ENCODE peak calls at places on chromosomes 3 and 15, in eight cellular contexts. Y, Q, G, J, A, L, F and O are unnamed samples.

GRCh38 chr3:73772076-73772475 is 147.3 kb upstream of the PDZRN3 start:
- DNase-seq in Y (no peak), Q (no peak), G (no peak), J (no peak), A (no peak), L (no peak), F (no peak), O (no peak)

GRCh38 chr3:32319607-32320006 is 72.0 kb upstream of the CMTM7 start:
- DNase-seq in Y (no peak), Q (no peak), G (no peak), J (no peak), A (no peak), L (no peak), F (no peak), O (no peak)

GRCh38 chr3:36924748-36925521 is 19.9 kb downstream of the TRANK1 start:
- DNase-seq in Y (no peak), Q (no peak), G (no peak), J (no peak), A (no peak), L (peak; percentile 50), F (no peak), O (no peak)

GRCh38 chr15:98813956-98814355 is 165.6 kb downstream of the IGF1R start:
- DNase-seq in Y (no peak), Q (no peak), G (no peak), J (no peak), A (no peak), L (no peak), F (no peak), O (no peak)

GRCh38 chr3:12969487-12969886 is 103.7 kb downstream of the IQSEC1 start:
- DNase-seq in Y (no peak), Q (no peak), G (no peak), J (no peak), A (no peak), L (no peak), F (no peak), O (no peak)

GRCh38 chr15:28273468-28273867 is 48.5 kb downstream of the HERC2 start:
- DNase-seq in Y (no peak), Q (no peak), G (no peak), J (no peak), A (no peak), L (no peak), F (no peak), O (no peak)

GRCh38 chr3:64340636-64341240 is 115.5 kb upstream of the PRICKLE2 start:
- DNase-seq in Y (peak; percentile 23), Q (no peak), G (peak; percentile 57), J (no peak), A (peak; percentile 90), L (no peak), F (no peak), O (no peak)

GRCh38 chr3:42226470-42227425 is 39.2 kb downstream of the CCK start:
- DNase-seq in Y (no peak), Q (no peak), G (no peak), J (no peak), A (no peak), L (peak; percentile 17), F (no peak), O (no peak)

GRCh38 chr3:192170659-192171058 is 556.7 kb downstream of the FGF12 start:
- DNase-seq in Y (no peak), Q (no peak), G (peak; percentile 55), J (no peak), A (no peak), L (no peak), F (no peak), O (no peak)

GRCh38 chr3:41575754-41576153 is 376.4 kb downstream of the CTNNB1 start:
- DNase-seq in Y (no peak), Q (peak; percentile 60), G (no peak), J (no peak), A (no peak), L (no peak), F (no peak), O (no peak)

GRCh38 chr15:26294062-26294689 is 431.0 kb upstream of the ATP10A start:
- DNase-seq in Y (no peak), Q (no peak), G (no peak), J (no peak), A (no peak), L (no peak), F (no peak), O (no peak)

GRCh38 chr3:78919021-78919755 is 848.6 kb downstream of the ROBO1 start:
- DNase-seq in Y (no peak), Q (no peak), G (peak; percentile 89), J (no peak), A (peak; percentile 88), L (no peak), F (no peak), O (peak; percentile 23)

GRCh38 chr15:78082106-78082742 is 4.7 kb upstream of the TBC1D2B start:
- DNase-seq in Y (no peak), Q (no peak), G (peak; percentile 68), J (no peak), A (no peak), L (no peak), F (no peak), O (no peak)

GRCh38 chr15:33742807-33743206 is 225.5 kb upstream of the CHRM5 start:
- DNase-seq in Y (no peak), Q (no peak), G (no peak), J (no peak), A (no peak), L (no peak), F (no peak), O (peak; percentile 70)

GRCh38 chr3:146382386-146382785 is 87.0 kb downstream of the PLSCR2 start:
- DNase-seq in Y (no peak), Q (no peak), G (peak; percentile 16), J (no peak), A (peak; percentile 51), L (no peak), F (no peak), O (peak; percentile 43)

GRCh38 chr3:38490288-38490860 is 5.8 kb upstream of the EXOG start:
- DNase-seq in Y (no peak), Q (no peak), G (no peak), J (no peak), A (no peak), L (no peak), F (no peak), O (no peak)

GRCh38 chr3:52651592-52651991 is 34.1 kb downstream of the PBRM1 start:
- DNase-seq in Y (no peak), Q (no peak), G (no peak), J (no peak), A (no peak), L (no peak), F (no peak), O (no peak)
- H3K36me3 ChIP-seq in Y (no peaks in the 10 kb centered on the region), Q (peaks cover 6% of the 10 kb centered on the region), G (peaks cover 34% of the 10 kb centered on the region), J (peaks cover 50% of the 10 kb centered on the region), A (peaks cover 79% of the 10 kb centered on the region), L (peaks cover 93% of the 10 kb centered on the region), F (peaks cover 93% of the 10 kb centered on the region), O (peaks cover 39% of the 10 kb centered on the region)

GRCh38 chr15:43007551-43007950 is 87.0 kb upstream of the TTBK2 start:
- DNase-seq in Y (no peak), Q (no peak), G (no peak), J (no peak), A (no peak), L (no peak), F (no peak), O (no peak)

GRCh38 chr15:43006991-43007390 is 86.4 kb upstream of the TTBK2 start:
- DNase-seq in Y (no peak), Q (no peak), G (no peak), J (no peak), A (no peak), L (no peak), F (no peak), O (no peak)

GRCh38 chr15:43008150-43008549 is 87.6 kb upstream of the TTBK2 start:
- DNase-seq in Y (no peak), Q (no peak), G (no peak), J (no peak), A (no peak), L (no peak), F (no peak), O (no peak)

GRCh38 chr15:43009206-43009605 is 88.6 kb upstream of the TTBK2 start:
- DNase-seq in Y (no peak), Q (no peak), G (no peak), J (no peak), A (no peak), L (no peak), F (no peak), O (no peak)
- H3K9me3 ChIP-seq in Y (no peaks in the 10 kb centered on the region), Q (no peaks in the 10 kb centered on the region), G (no peaks in the 10 kb centered on the region), J (no peaks in the 10 kb centered on the region), A (no peaks in the 10 kb centered on the region), L (peaks cover 28% of the 10 kb centered on the region), F (no peaks in the 10 kb centered on the region), O (no peaks in the 10 kb centered on the region)

GRCh38 chr3:101724329-101725191 is at the start of gene CEP97:
- DNase-seq in Y (peak; percentile 83), Q (peak; percentile 93), G (peak; percentile 89), J (peak; percentile 87), A (peak; percentile 97), L (peak; percentile 96), F (peak; percentile 80), O (peak; percentile 96)

GRCh38 chr3:101722394-101723173 is 1.8 kb upstream of the CEP97 start:
- DNase-seq in Y (no peak), Q (no peak), G (no peak), J (peak; percentile 26), A (no peak), L (peak; percentile 93), F (no peak), O (no peak)

GRCh38 chr3:101725192-101725889 is 927 bp downstream of the CEP97 start:
- DNase-seq in Y (peak; percentile 24), Q (peak; percentile 32), G (no peak), J (no peak), A (peak; percentile 59), L (peak; percentile 71), F (no peak), O (peak; percentile 22)

GRCh38 chr3:101729586-101729985 is 5.2 kb downstream of the CEP97 start:
- DNase-seq in Y (no peak), Q (no peak), G (no peak), J (no peak), A (no peak), L (no peak), F (no peak), O (no peak)

DNA sequence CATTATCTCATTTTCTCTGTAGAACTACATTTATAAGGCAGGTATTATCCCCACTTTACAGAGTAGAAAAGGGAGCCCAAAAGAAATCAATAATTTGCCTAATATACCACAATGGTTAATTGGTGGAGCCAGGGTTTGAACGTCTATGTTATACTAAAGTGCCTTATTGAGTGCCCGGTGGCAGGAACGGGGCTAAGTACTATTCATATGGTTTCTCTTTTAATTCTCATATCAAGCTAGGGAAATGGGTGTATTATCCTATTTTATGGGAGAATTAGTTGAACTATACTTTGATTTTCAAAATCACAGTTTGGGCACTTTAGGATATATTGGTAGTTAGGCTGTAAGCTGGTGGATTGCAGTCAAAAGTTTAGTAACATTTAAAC is 1.5 kb downstream of the CEP97 start:
- DNase-seq in Y (no peak), Q (no peak), G (no peak), J (no peak), A (no peak), L (no peak), F (no peak), O (no peak)
- H3K4me3 ChIP-seq in Y (peak overlapping the region; percentile 74), Q (peak overlapping the region; percentile 100), G (peak overlapping the region; percentile 99), J (peak overlapping the region; percentile 99), A (peak overlapping the region; percentile 96), L (peak overlapping the region; percentile 87), F (peak overlapping the region; percentile 75), O (peak overlapping the region; percentile 80)

DNA sequence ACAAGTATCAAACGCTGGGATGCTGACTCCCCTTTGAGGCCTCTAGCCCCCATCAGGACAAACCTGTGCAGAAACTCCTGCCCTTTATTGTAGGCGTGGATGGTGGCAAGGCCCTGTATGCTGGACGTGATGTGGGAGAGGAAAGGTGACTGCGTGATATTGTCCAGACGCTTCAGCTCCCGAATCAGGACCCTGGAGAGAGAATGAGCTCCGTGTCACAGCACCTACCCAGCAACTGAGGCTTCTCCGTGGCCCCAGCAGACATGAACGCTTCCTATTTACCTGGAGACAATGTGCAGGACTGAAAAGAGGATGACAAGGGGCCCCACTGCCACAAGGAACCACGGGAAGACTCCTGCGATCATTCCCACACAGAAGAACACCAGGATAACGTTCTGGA is 65.0 kb upstream of the PARL start:
- DNase-seq in Y (no peak), Q (no peak), G (no peak), J (no peak), A (no peak), L (no peak), F (no peak), O (no peak)
- H3K36me3 ChIP-seq in Y (no peaks in the 10 kb centered on the region), Q (peaks cover 58% of the 10 kb centered on the region), G (peaks cover 9% of the 10 kb centered on the region), J (peaks cover 19% of the 10 kb centered on the region), A (peaks cover 59% of the 10 kb centered on the region), L (peaks cover 21% of the 10 kb centered on the region), F (peaks cover 82% of the 10 kb centered on the region), O (peaks cover 22% of the 10 kb centered on the region)